ENCODE peak calls at places on chromosomes 7 and 10, in eight cellular contexts. Q, F, D, U, G, T, I and P are unnamed samples.

GRCh38 chr7:151687523-151688235 is 168.0 kb upstream of the RHEB start:
- DNase-seq in G (peak; percentile 94), I (peak; percentile 88), T (peak; percentile 43), U (peak; percentile 89), D (peak; percentile 96), Q (peak; percentile 84), F (peak; percentile 49), P (peak; percentile 99)

GRCh38 chr10:16886032-16886431 is 68.8 kb upstream of the RSU1 start:
- DNase-seq in T (no peak), G (no peak), U (no peak), I (no peak), D (no peak), Q (no peak), F (no peak), P (no peak)

GRCh38 chr7:24137338-24137737 is 146.7 kb upstream of the NPY start:
- DNase-seq in F (no peak), U (no peak), T (no peak), G (no peak), I (no peak), D (no peak), Q (no peak), P (no peak)

GRCh38 chr10:121096617-121097431 is 245.7 kb downstream of the WDR11 start:
- DNase-seq in Q (no peak), G (no peak), D (peak; percentile 38), T (peak; percentile 65), I (peak; percentile 84), U (no peak), F (no peak), P (peak; percentile 76)

GRCh38 chr7:142745783-142746182 is 3.5 kb upstream of the PRSS1 start:
- DNase-seq in I (no peak), U (no peak), T (no peak), Q (no peak), D (no peak), G (no peak), F (no peak), P (no peak)

GRCh38 chr10:78925800-78926319 is 142.9 kb upstream of the ZMIZ1 start:
- DNase-seq in G (peak; percentile 97), Q (no peak), T (no peak), I (peak; percentile 80), F (no peak), D (peak; percentile 97), U (peak; percentile 29), P (peak; percentile 94)

GRCh38 chr7:75993689-75994387 is 557 bp downstream of the TMEM120A start:
- DNase-seq in U (peak; percentile 32), D (peak; percentile 68), F (peak; percentile 63), Q (peak; percentile 78), G (peak; percentile 20), I (peak; percentile 85), T (peak; percentile 79), P (peak; percentile 39)

GRCh38 chr10:77163670-77164348 is 473.8 kb downstream of the KCNMA1 start:
- DNase-seq in F (peak; percentile 28), D (peak; percentile 95), T (no peak), Q (no peak), G (peak; percentile 99), U (no peak), I (peak; percentile 88), P (peak; percentile 97)

GRCh38 chr10:15254808-15255655 is 86.5 kb upstream of the NMT2 start:
- DNase-seq in T (no peak), U (no peak), F (no peak), I (no peak), Q (peak; percentile 52), D (no peak), G (no peak), P (no peak)

GRCh38 chr10:132133005-132133404 is 53.7 kb upstream of the DPYSL4 start:
- DNase-seq in I (no peak), Q (no peak), G (no peak), D (no peak), T (no peak), F (no peak), U (no peak), P (no peak)

GRCh38 chr7:2974093-2974819 is 69.4 kb downstream of the CARD11 start:
- DNase-seq in I (no peak), T (no peak), F (no peak), Q (no peak), D (no peak), G (no peak), U (no peak), P (no peak)

GRCh38 chr10:123136221-123136805 is 543 bp downstream of the HMX3 start:
- DNase-seq in U (no peak), I (no peak), G (no peak), T (no peak), F (peak; percentile 30), D (no peak), Q (peak; percentile 22), P (no peak)

GRCh38 chr7:51067757-51068156 is 248.9 kb downstream of the COBL start:
- DNase-seq in G (peak; percentile 42), Q (peak; percentile 93), T (no peak), U (peak; percentile 86), I (peak; percentile 80), F (peak; percentile 75), D (peak; percentile 85), P (peak; percentile 75)

GRCh38 chr10:6514844-6515780 is 65.0 kb downstream of the PRKCQ start:
- DNase-seq in F (no peak), I (no peak), U (no peak), D (no peak), G (no peak), T (no peak), Q (no peak), P (no peak)

GRCh38 chr7:109261781-109262180 is 692.1 kb downstream of the DNAJB9 start:
- DNase-seq in G (peak; percentile 49), U (no peak), D (no peak), F (no peak), T (no peak), Q (no peak), I (no peak), P (no peak)

GRCh38 chr7:98640375-98640774 is 23.3 kb downstream of the NPTX2 start:
- DNase-seq in U (no peak), Q (no peak), T (no peak), F (peak; percentile 23), G (no peak), I (no peak), D (no peak), P (no peak)
- TF ChIP-seq CTCF in U (no peak), Q (no peak), T (no peak), F (no peak), G (no peak), I (no peak), D (no peak), P (no peak)

DNA sequence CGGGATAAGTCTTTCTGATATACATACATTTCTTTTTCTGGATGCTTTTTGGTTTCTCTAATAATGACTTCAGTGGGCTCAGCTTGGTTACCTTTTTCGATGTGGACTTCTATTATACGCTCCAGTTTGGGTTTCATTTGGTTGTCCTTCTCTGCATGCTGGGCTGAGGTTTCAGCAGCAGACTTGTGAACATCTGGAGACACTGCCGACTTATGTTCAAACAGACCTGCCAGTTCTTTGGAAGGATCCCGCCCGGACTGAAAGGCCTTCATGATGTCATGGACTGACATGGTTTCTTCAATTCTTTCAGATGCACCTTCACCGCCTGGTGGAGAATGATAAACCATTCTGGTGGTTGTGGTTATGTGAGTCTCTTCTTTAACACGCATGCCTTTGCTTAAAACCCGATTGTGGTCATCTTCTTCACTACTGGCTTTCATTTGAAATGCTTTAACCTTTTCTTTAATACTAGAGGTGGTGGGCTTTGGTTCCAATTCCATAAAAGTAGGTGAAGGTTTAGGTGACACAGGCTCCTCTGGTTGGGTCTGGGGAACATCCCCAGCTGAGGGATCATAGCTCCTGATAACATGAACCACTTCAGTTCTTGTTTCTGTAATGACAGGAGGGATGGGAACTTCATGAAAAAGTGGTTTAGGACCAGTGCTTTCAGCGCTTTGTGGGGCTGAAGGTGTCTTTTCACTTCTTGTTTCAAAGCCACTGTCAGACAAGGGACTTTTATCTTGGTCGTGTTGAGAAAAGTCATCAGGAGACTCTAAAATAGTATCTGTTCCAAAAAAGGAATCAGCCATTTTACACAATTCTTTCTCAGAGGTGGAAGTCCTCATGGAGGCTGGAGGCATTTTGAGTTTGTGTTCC is 167.7 kb upstream of the CCDC6 start:
- DNase-seq in I (no peak), D (no peak), U (no peak), G (no peak), Q (no peak), T (no peak), F (no peak), P (no peak)
- TF ChIP-seq CTCF in I (no peak), D (no peak), U (no peak), G (no peak), Q (no peak), T (no peak), F (no peak), P (no peak)

GRCh38 chr10:49001402-49001801 is 61.8 kb upstream of the LRRC18 start:
- DNase-seq in F (peak; percentile 25), G (no peak), D (no peak), T (no peak), U (no peak), Q (peak; percentile 76), I (peak; percentile 48), P (peak; percentile 27)
- TF ChIP-seq CTCF in F (no peak), G (no peak), D (no peak), T (no peak), U (no peak), Q (peak; percentile 33), I (peak; percentile 31), P (no peak)

DNA sequence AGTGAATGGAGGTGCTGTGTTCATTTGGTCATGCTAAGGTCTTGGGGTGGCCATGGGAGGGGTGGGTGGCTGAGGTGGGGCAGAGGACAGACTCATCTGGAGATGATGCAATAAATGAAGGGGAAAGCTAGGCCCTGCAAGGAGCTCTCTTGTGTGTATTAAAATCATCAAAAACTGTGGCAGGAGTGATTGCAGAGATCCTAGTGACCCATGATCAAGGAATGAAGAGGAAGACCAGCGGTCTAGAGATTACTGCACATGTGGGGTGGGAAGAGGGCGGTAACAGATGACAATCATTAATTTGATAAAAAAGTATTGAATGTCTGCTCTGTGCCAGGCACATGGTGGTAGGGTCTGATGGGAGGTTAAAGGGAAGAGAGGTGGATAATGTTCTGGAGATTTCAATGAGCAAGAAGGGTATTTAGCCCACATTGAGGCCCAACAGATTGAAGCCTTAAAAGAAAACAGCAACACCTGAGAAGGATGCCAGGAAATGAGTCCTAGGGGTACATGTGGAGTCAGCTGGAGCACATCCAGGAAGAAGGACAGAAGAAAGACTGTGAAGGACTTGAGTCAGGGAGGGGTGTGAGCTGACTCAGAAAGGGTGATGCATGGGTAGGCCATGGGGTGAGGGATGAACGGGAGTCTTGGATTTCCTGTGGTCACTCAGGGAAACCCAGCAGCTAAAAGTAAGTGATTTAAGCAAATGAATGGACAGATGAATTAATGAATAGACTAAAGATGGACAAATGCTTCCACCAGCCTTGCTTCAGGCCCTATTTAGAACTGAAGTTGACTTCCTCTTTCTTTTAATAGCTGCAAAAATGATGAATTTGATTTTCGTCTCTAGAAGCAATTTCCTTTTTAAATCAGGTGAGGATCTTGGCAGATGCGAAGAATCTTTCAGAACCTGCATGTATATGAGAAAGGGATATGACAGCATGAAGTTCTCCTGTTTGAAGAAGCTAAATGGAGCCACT is 83.1 kb upstream of the IGFBP3 start:
- DNase-seq in Q (no peak), T (no peak), D (peak; percentile 60), F (no peak), U (peak; percentile 76), G (peak; percentile 98), I (no peak), P (peak; percentile 80)
- TF ChIP-seq CTCF in Q (no peak), T (no peak), D (no peak), F (no peak), U (no peak), G (no peak), I (no peak), P (no peak)